ENCODE peak calls at places on chromosomes 13 and 19, in six cellular contexts. V is endothelial cell of umbilical vein, J is GM12878, P is A549, H is K562, I is HepG2. G is an unnamed sample.

GRCh38 chr19:41362143-41362847 is 1.7 kb downstream of the B9D2 start:
- DNase-seq in J (no peak), V (no peak), I (no peak), P (no peak), H (no peak), G (no peak)

GRCh38 chr19:30387311-30388115 is 15.3 kb downstream of the ZNF536 start:
- DNase-seq in H (no peak), P (no peak), J (no peak), I (no peak), V (no peak), G (no peak)

GRCh38 chr13:42970824-42971669 is 21.0 kb downstream of the EPSTI1 start:
- DNase-seq in J (no peak), I (peak; percentile 53), P (peak; percentile 28), V (peak; percentile 59), H (peak; percentile 24), G (peak; percentile 67)

GRCh38 chr13:34357435-34358232 is 539.7 kb downstream of the RFC3 start:
- DNase-seq in V (peak; percentile 72), I (no peak), P (no peak), J (no peak), H (no peak), G (peak; percentile 46)

GRCh38 chr13:72960541-72960940 is 98.3 kb upstream of the KLF5 start:
- DNase-seq in V (no peak), I (peak; percentile 24), H (no peak), J (no peak), P (no peak), G (no peak)

GRCh38 chr13:113275387-113275786 is 21.7 kb upstream of the LAMP1 start:
- DNase-seq in V (peak; percentile 74), J (no peak), I (peak; percentile 84), P (peak; percentile 19), H (peak; percentile 71), G (peak; percentile 61)

GRCh38 chr13:74461011-74461410 is 326.8 kb upstream of the KLF12 start:
- DNase-seq in P (no peak), H (no peak), J (no peak), V (no peak), I (no peak), G (no peak)

GRCh38 chr13:72295173-72295572 is 428.2 kb upstream of the DACH1 start:
- DNase-seq in H (no peak), V (peak; percentile 84), I (no peak), P (no peak), J (no peak), G (no peak)

GRCh38 chr19:7917292-7918061 is 2.7 kb upstream of the SNAPC2 start:
- DNase-seq in J (no peak), P (peak; percentile 65), V (peak; percentile 56), I (no peak), H (no peak), G (peak; percentile 81)

GRCh38 chr19:56105090-56105701 is 15.9 kb downstream of the ZNF787 start:
- DNase-seq in J (no peak), I (peak; percentile 78), H (no peak), V (peak; percentile 54), P (peak; percentile 57), G (no peak)

GRCh38 chr13:98293103-98293502 is 116.0 kb upstream of the RNF113B start:
- DNase-seq in J (no peak), P (no peak), V (no peak), I (peak; percentile 80), H (no peak), G (no peak)

GRCh38 chr13:103188688-103189326 is 122.6 kb upstream of the SLC10A2 start:
- DNase-seq in H (no peak), J (no peak), I (no peak), V (peak; percentile 5), P (peak; percentile 1), G (peak; percentile 35)

GRCh38 chr13:21344662-21345176 is 114.4 kb downstream of the ZDHHC20 start:
- DNase-seq in V (no peak), I (no peak), H (no peak), J (no peak), P (no peak), G (peak; percentile 72)
- TF ChIP-seq MAX in V (no peak), I (no peak), H (no peak), J (no peak), P (no peak), G (no peak)

DNA sequence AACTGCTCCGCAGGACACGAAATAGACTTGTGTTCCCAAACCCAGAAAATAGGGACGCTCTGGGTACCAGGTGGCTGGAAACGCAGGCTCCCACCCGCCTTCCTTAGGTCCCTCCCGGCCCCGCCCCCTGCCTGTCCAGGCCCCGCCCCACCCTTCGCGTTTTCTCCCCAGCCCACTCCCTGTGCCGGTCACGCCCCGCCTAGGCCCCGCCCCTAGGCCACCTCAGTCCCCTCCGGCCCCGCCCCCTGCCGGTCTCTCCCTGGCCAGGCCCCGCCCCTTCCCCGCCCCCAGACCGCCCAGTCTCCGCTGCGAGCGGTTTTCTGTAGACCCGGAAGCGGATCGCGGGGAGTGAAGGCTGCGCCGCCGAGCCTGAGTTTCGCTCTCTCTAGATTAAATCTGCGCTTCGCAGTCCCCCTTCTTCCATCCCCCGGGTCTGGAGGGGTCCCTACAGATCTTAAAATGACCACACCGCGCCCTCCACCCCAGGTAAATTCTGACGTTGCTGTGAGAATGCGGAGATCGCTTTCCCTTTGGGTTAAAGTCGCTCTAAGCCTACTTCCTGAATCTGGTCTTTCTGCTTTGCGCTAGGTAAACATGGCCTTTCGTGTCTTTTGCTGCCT is 3.7 kb upstream of the ZNF665 start:
- DNase-seq in H (peak; percentile 81), V (peak; percentile 90), P (no peak), I (peak; percentile 50), J (peak; percentile 26), G (peak; percentile 91)
- TF ChIP-seq POLR2A in H (peak; percentile 52), V (peak; percentile 83), P (no peak), I (peak; percentile 39), J (peak; percentile 82), G (no peak)

GRCh38 chr13:110546933-110547332 is 14.6 kb downstream of the RAB20 start:
- DNase-seq in P (peak; percentile 75), H (peak; percentile 18), J (no peak), V (peak; percentile 94), I (peak; percentile 80), G (no peak)

GRCh38 chr13:110551284-110551683 is 10.2 kb downstream of the RAB20 start:
- DNase-seq in V (no peak), I (no peak), H (no peak), P (no peak), J (no peak), G (no peak)

GRCh38 chr13:110549795-110550160 is 11.7 kb downstream of the RAB20 start:
- DNase-seq in H (no peak), V (no peak), J (no peak), I (no peak), P (no peak), G (no peak)

GRCh38 chr13:110546389-110546788 is 15.1 kb downstream of the RAB20 start:
- DNase-seq in P (no peak), J (no peak), H (no peak), V (no peak), I (no peak), G (no peak)

GRCh38 chr13:110548891-110549794 is 12.4 kb downstream of the RAB20 start:
- DNase-seq in P (no peak), H (no peak), V (no peak), I (no peak), J (no peak), G (no peak)
- TF ChIP-seq MYC in P (no peak), H (no peak), V (no peak), I (no peak), J (no peak), G (no peak)

GRCh38 chr13:26660185-26660584 is 100.4 kb downstream of the GPR12 start:
- DNase-seq in J (no peak), P (no peak), I (no peak), H (no peak), V (no peak), G (no peak)

GRCh38 chr13:26664286-26664685 is 96.3 kb downstream of the GPR12 start:
- DNase-seq in H (no peak), P (no peak), V (no peak), J (no peak), I (no peak), G (no peak)

GRCh38 chr13:26664942-26665341 is 95.6 kb downstream of the GPR12 start:
- DNase-seq in H (no peak), J (no peak), P (no peak), V (no peak), I (no peak), G (no peak)

GRCh38 chr13:26660761-26661160 is 99.8 kb downstream of the GPR12 start:
- DNase-seq in H (no peak), V (no peak), J (no peak), I (no peak), P (no peak), G (no peak)

GRCh38 chr13:26663801-26664200 is 96.8 kb downstream of the GPR12 start:
- DNase-seq in J (no peak), I (no peak), V (peak; percentile 60), H (no peak), P (no peak), G (no peak)
- TF ChIP-seq MAX in J (no peak), I (no peak), V (no peak), H (no peak), P (no peak), G (no peak)

GRCh38 chr13:45048890-45049407 is 59.6 kb downstream of the GPALPP1 start:
- DNase-seq in J (no peak), V (no peak), H (no peak), I (no peak), P (no peak), G (no peak)

GRCh38 chr13:45047394-45048328 is 58.3 kb downstream of the GPALPP1 start:
- DNase-seq in V (peak; percentile 88), H (peak; percentile 77), J (peak; percentile 24), P (peak; percentile 68), I (peak; percentile 51), G (peak; percentile 82)

GRCh38 chr13:45046445-45046844 is 57.1 kb downstream of the GPALPP1 start:
- DNase-seq in I (no peak), H (no peak), J (no peak), P (no peak), V (no peak), G (no peak)

GRCh38 chr13:45051315-45051714 is 62.0 kb downstream of the GPALPP1 start:
- DNase-seq in V (no peak), J (no peak), H (no peak), I (no peak), P (no peak), G (peak; percentile 48)

GRCh38 chr13:45049478-45049877 is 60.1 kb downstream of the GPALPP1 start:
- DNase-seq in V (no peak), P (no peak), J (no peak), H (no peak), I (no peak), G (no peak)
- TF ChIP-seq POLR2A in V (no peak), P (no peak), J (no peak), H (no peak), I (no peak), G (no peak)

G was measured in NB4.